ENCODE peak calls at places on chromosome 20, in five cellular contexts. U, Q, G, O and S are unnamed samples. For H3K4me1, the result is how much of the 10 kb centered on the place peaks cover.

GRCh38 chr20:36847710-36848040 is 28.3 kb upstream of the TLDC2 start:
- DNase-seq in U (no peak), Q (no peak), G (no peak), O (no peak), S (no peak)

GRCh38 chr20:41534170-41534569 is 84.0 kb downstream of the CHD6 start:
- DNase-seq in U (no peak), Q (no peak), G (no peak), O (no peak), S (no peak)

GRCh38 chr20:4090756-4091331 is 75.5 kb upstream of the RNF24 start:
- DNase-seq in U (peak), Q (no peak), G (no peak), O (no peak), S (no peak)

GRCh38 chr20:51767867-51768758 is at the start of gene ATP9A:
- DNase-seq in U (peak), Q (no peak), G (peak), O (no peak), S (no peak)

GRCh38 chr20:24721891-24722530 is 227.1 kb upstream of the CST7 start:
- DNase-seq in U (no peak), Q (no peak), G (no peak), O (no peak), S (peak)

GRCh38 chr20:25177890-25178321 is 17.6 kb upstream of the ENTPD6 start:
- DNase-seq in U (peak), Q (no peak), G (no peak), O (peak), S (peak)

GRCh38 chr20:58059145-58059544 is 169.3 kb downstream of the ANKRD60 start:
- DNase-seq in U (no peak), Q (no peak), G (no peak), O (no peak), S (no peak)

GRCh38 chr20:58664883-58665282 is 13.8 kb downstream of the STX16 start:
- DNase-seq in U (no peak), Q (no peak), G (no peak), O (no peak), S (peak)

GRCh38 chr20:29873946-29874345 is 1383.5 kb upstream of the DEFB115 start:
- DNase-seq in U (peak), Q (no peak), G (peak), O (peak), S (peak)

GRCh38 chr20:33732166-33732970 is 572 bp downstream of the ZNF341 start:
- DNase-seq in U (no peak), Q (no peak), G (peak), O (peak), S (no peak)

GRCh38 chr20:61549865-61550264 is 297.8 kb downstream of the CDH4 start:
- DNase-seq in U (no peak), Q (no peak), G (no peak), O (no peak), S (no peak)

GRCh38 chr20:41133709-41134361 is 3.5 kb upstream of the PLCG1 start:
- DNase-seq in U (no peak), Q (no peak), G (peak), O (no peak), S (peak)

GRCh38 chr20:1994627-1995026 is 769 bp upstream of the PDYN start:
- DNase-seq in U (no peak), Q (no peak), G (no peak), O (no peak), S (no peak)

GRCh38 chr20:9156529-9157280 is 87.8 kb downstream of the PLCB4 start:
- DNase-seq in U (no peak), Q (no peak), G (no peak), O (no peak), S (no peak)
- H3K4me1 ChIP-seq in U (under half), Q (under half), G (under half), O (under half), S (under half)

GRCh38 chr20:54515788-54516324 is 40.5 kb downstream of the DOK5 start:
- DNase-seq in U (no peak), Q (no peak), G (no peak), O (no peak), S (no peak)
- H3K4me1 ChIP-seq in U (under half), Q (under half), G (under half), O (under half), S (under half)

DNA sequence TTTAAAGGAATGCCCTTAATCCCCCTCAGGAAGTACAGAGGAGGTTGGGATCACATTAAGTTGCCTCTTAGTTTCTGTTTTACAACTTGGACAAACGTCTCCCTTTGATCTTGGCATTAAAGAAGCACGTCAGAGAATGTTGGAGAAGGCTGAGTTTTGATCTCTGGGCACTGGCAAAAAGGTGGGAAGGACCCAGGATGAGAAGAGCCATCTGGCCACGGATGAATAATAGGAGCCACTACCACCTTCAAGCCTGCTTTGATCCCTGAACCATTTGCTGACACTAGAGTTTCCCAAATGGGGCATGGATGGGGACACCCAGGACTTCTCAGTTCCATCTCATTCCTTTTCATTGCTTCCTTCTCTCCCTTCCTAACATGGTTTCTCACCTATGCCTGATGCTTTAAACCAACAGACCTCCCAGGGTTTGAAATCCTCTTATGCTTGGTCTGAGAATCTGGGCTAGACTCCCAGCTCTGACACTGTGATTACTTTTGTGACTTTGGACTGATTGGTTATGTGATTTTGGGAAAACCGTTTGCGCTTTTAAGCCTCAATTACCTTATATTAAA is 5.8 kb downstream of the TM9SF4 start:
- DNase-seq in U (no peak), Q (no peak), G (no peak), O (no peak), S (no peak)
- H3K4me1 ChIP-seq in U (under half), Q (under half), G (under half), O (half or more), S (under half)

GRCh38 chr20:53847118-53847842 is 223.1 kb downstream of the BCAS1 start:
- DNase-seq in U (no peak), Q (no peak), G (no peak), O (no peak), S (no peak)
- H3K4me1 ChIP-seq in U (under half), Q (under half), G (under half), O (under half), S (under half)

GRCh38 chr20:50175938-50176933 is 14.4 kb upstream of the CEBPB start:
- DNase-seq in U (no peak), Q (no peak), G (no peak), O (no peak), S (no peak)

GRCh38 chr20:50169329-50169823 is 15.9 kb upstream of the PEDS1 start:
- DNase-seq in U (peak), Q (peak), G (peak), O (peak), S (peak)

GRCh38 chr20:50170549-50171220 is 17.2 kb upstream of the PEDS1 start:
- DNase-seq in U (no peak), Q (no peak), G (no peak), O (no peak), S (no peak)

GRCh38 chr20:50174456-50174855 is 16.2 kb upstream of the CEBPB start:
- DNase-seq in U (no peak), Q (no peak), G (no peak), O (no peak), S (no peak)

DNA sequence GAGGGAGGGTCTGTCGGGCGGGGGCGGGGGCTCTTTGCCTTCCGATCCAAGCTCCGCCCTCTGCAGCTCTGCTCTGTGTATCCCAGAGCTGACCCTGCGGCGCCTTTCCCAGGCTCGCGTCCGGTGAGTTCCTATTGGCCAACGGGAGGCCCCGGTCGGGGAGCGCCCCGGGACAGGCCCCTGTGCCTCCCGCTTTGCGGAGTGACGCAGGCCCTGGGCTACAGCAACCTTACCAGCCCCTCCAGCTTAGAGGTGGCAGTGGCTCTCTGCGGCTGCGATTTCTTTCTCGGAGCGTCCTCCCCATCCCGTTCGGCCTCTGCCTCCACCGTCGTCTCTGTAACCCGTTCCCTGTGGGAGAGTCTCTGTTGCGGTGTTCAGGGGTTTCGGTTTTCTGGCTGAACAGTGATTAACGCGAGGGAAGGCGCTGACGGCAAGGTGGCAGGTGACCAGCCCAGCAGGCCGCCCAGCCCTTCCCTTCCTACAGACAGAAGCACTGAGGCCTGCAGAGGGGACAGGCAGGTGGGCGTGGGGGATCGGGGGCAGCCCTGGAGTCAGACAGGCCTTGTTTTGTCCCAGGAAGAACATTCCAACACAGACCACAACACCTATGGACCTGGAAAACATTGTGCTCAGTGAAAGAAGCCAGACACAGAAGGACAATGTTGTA is 18.1 kb upstream of the CEBPB start:
- DNase-seq in U (peak), Q (no peak), G (peak), O (peak), S (peak)
- H3K4me1 ChIP-seq in U (under half), Q (under half), G (under half), O (under half), S (under half)

DNA sequence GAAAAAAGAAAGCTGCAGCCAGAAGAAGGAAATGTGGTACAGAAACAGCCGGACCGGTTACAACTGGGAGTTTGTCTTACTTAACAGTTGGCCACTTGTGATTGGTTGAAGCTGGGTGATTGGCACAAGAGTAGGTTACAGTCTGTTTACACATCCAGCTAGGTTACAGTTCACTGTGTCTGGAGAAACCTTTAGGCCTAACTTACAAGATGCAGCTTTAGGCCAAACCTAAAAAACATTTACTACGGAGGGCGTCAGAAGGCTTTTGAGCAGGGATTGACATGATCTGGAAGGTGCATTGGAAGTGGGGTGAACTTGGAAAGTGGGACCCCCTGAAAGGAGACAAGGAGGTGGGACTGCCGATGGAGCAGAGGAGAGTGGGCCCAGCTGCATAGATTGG is 122.3 kb downstream of the BANF2 start:
- DNase-seq in U (peak), Q (no peak), G (no peak), O (no peak), S (no peak)
- H3K4me1 ChIP-seq in U (under half), Q (under half), G (under half), O (under half), S (under half)

DNA sequence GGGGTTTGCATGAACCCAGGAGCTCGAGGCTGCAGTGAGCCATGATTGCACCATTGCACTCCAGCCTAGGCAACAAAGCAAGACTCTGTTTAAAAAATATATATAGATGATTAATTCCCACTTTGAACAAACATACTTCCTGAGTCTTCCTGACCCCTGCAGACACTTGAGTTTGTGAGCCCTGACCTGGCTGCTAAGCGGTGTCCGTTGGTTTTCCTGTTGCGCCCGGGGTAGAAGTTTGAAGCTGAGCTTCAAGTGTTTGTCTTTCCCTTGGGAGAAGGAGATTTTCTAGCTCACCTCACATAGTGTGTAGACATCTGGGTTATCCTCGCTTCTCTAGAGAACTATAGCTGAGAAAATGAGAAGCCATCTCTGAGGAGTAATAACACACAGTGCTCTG is 11.7 kb upstream of the BCAS1 start:
- DNase-seq in U (no peak), Q (no peak), G (no peak), O (no peak), S (no peak)
- H3K4me1 ChIP-seq in U (under half), Q (under half), G (under half), O (under half), S (under half)

DNA sequence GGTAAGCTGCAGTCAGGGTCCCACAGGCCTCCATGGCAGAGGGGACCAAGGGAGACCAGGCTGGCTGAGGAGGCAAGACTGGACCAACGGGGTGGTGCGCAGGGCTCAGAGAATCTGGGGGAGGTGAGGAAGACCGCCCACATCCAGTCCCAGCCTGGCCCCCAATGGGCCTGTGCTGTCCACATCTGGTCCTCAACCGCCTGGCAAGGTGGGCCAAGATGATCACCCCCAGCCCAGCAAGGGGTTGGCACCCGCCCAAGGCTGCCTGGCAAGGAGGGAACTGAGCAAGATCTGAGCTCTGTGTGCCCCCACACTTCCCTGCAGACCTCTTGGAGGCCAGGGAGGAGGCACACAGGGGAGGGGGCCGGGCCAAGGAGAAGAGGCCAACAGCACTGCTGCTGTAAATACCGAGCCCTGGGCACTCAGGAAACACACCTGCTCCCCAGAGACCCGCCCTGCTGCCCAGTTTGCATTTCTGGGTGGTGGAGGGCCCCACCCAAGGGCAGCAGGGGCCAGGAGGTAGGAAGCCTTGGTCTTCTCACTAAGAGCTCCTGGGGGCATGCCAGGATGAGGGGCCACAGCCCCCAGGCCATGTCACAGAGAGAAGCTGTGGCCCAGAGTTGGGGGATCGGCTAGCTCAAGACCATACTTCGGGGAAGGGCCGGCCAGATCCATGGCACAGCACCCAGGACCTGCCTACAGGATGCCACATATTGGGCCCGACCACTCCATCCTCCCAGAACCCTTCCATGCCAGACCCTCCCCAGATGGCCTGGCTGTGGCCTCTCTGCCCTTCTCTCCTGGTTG is 109.6 kb downstream of the ASXL1 start:
- DNase-seq in U (no peak), Q (no peak), G (no peak), O (no peak), S (no peak)
- H3K4me1 ChIP-seq in U (under half), Q (under half), G (under half), O (half or more), S (under half)

DNA sequence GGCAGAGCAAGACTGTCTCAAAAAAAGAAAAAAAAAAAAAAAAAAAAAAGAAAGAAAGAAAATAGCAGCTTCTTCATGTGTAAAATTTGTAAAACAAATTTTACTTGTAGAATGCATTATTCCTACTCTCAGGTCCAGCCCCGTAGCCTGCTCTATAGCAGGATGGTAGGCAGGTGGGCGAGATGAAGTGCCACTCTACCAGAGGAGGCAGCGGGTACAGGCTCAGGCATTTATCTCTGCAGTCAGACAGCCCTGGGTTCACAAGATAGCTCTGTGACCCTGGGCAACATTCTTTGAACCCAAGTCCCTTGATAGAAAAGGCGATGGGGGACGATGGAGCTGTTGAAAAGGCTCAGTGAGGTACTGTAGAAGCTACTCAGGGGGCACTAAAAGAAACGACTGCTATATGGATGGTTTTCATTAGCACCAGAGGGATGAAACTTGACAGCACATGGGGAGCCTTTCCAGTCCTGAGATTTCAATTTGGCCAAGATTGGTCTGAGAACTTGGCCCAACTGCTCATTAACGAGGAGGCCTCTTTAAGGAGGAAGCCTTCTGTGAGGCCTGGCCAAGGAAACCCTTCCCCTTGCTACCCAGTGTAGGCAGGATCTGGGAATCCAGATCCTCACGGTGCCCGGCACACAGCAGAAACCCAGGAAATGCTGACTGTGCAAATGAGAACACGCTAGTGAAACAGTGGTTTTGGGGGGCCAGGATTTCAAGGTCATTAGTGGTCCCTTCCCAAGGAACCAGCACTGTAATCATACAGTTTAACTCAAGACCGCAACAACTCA is 63.1 kb downstream of the MYH7B start:
- DNase-seq in U (peak), Q (no peak), G (no peak), O (no peak), S (no peak)
- H3K4me1 ChIP-seq in U (under half), Q (under half), G (under half), O (under half), S (under half)

GRCh38 chr20:19646963-19647362 is 111.1 kb upstream of the RIN2 start:
- DNase-seq in U (no peak), Q (no peak), G (no peak), O (no peak), S (no peak)
- H3K4me1 ChIP-seq in U (under half), Q (under half), G (under half), O (under half), S (under half)